ENCODE peak calls at places on chromosomes 5 and 9, in seven cellular contexts. One of them, this sample, is unnamed.

GRCh38 chr9:125904155-125904841 is 157.1 kb downstream of the PBX3 start:
- DNase-seq in lung: no peak
- DNase-seq in adrenal gland: no peak
- DNase-seq in psoas muscle: no peak
- DNase-seq in hepatocyte: no peak
- DNase-seq in cardiac muscle cell: no peak
- DNase-seq in keratinocyte: no peak
- DNase-seq in this sample: no peak

GRCh38 chr9:108290839-108291585 is 564.8 kb downstream of the ACTL7B start:
- DNase-seq in cardiac muscle cell: no peak
- DNase-seq in adrenal gland: no peak
- DNase-seq in psoas muscle: no peak
- DNase-seq in keratinocyte: no peak
- DNase-seq in hepatocyte: no peak
- DNase-seq in lung: no peak
- DNase-seq in this sample: no peak

GRCh38 chr5:34503379-34504346 is 152.5 kb upstream of the RAI14 start:
- DNase-seq in hepatocyte: no peak
- DNase-seq in keratinocyte: no peak
- DNase-seq in psoas muscle: no peak
- DNase-seq in adrenal gland: peak; percentile 20
- DNase-seq in lung: no peak
- DNase-seq in cardiac muscle cell: no peak
- DNase-seq in this sample: no peak

GRCh38 chr9:88791105-88791805 is 200.0 kb upstream of the S1PR3 start:
- DNase-seq in keratinocyte: no peak
- DNase-seq in psoas muscle: no peak
- DNase-seq in adrenal gland: no peak
- DNase-seq in cardiac muscle cell: peak; percentile 90
- DNase-seq in lung: no peak
- DNase-seq in hepatocyte: no peak
- DNase-seq in this sample: no peak

GRCh38 chr9:114034176-114034575 is 43.9 kb downstream of the AMBP start:
- DNase-seq in cardiac muscle cell: no peak
- DNase-seq in psoas muscle: no peak
- DNase-seq in adrenal gland: no peak
- DNase-seq in lung: peak; percentile 26
- DNase-seq in hepatocyte: no peak
- DNase-seq in keratinocyte: no peak
- DNase-seq in this sample: no peak

GRCh38 chr5:156367602-156368001 is 40.6 kb downstream of the SGCD start:
- DNase-seq in adrenal gland: peak; percentile 70
- DNase-seq in cardiac muscle cell: peak; percentile 78
- DNase-seq in psoas muscle: peak; percentile 45
- DNase-seq in hepatocyte: no peak
- DNase-seq in keratinocyte: no peak
- DNase-seq in lung: no peak
- DNase-seq in this sample: no peak

GRCh38 chr5:42397267-42397666 is 26.0 kb upstream of the GHR start:
- DNase-seq in psoas muscle: no peak
- DNase-seq in cardiac muscle cell: no peak
- DNase-seq in keratinocyte: no peak
- DNase-seq in adrenal gland: no peak
- DNase-seq in hepatocyte: no peak
- DNase-seq in lung: no peak
- DNase-seq in this sample: no peak

GRCh38 chr5:5244581-5244980 is 104.5 kb downstream of the ADAMTS16 start:
- DNase-seq in hepatocyte: no peak
- DNase-seq in lung: no peak
- DNase-seq in cardiac muscle cell: no peak
- DNase-seq in keratinocyte: no peak
- DNase-seq in psoas muscle: no peak
- DNase-seq in adrenal gland: no peak
- DNase-seq in this sample: no peak

GRCh38 chr9:97502222-97502983 is 937 bp downstream of the TMOD1 start:
- DNase-seq in lung: peak; percentile 28
- DNase-seq in psoas muscle: peak; percentile 51
- DNase-seq in hepatocyte: peak; percentile 23
- DNase-seq in keratinocyte: no peak
- DNase-seq in cardiac muscle cell: no peak
- DNase-seq in adrenal gland: peak; percentile 43
- DNase-seq in this sample: peak; percentile 59

GRCh38 chr5:128674837-128675446 is 136.9 kb upstream of the FBN2 start:
- DNase-seq in keratinocyte: no peak
- DNase-seq in psoas muscle: peak; percentile 14
- DNase-seq in cardiac muscle cell: peak; percentile 68
- DNase-seq in adrenal gland: peak; percentile 51
- DNase-seq in hepatocyte: peak; percentile 55
- DNase-seq in lung: no peak
- DNase-seq in this sample: peak; percentile 59

GRCh38 chr9:78437721-78438610 is 141.0 kb downstream of the PSAT1 start:
- DNase-seq in adrenal gland: no peak
- DNase-seq in cardiac muscle cell: no peak
- DNase-seq in hepatocyte: no peak
- DNase-seq in lung: no peak
- DNase-seq in keratinocyte: no peak
- DNase-seq in psoas muscle: no peak
- DNase-seq in this sample: no peak

GRCh38 chr5:109455598-109456096 is 45.9 kb upstream of the PJA2 start:
- DNase-seq in lung: peak; percentile 61
- DNase-seq in cardiac muscle cell: peak; percentile 98
- DNase-seq in hepatocyte: peak; percentile 83
- DNase-seq in keratinocyte: peak; percentile 92
- DNase-seq in adrenal gland: peak; percentile 44
- DNase-seq in psoas muscle: peak; percentile 15
- DNase-seq in this sample: no peak

GRCh38 chr5:35990941-35991592 is at the start of gene UGT3A1:
- DNase-seq in hepatocyte: peak; percentile 22
- DNase-seq in lung: no peak
- DNase-seq in cardiac muscle cell: no peak
- DNase-seq in keratinocyte: no peak
- DNase-seq in psoas muscle: no peak
- DNase-seq in adrenal gland: no peak
- DNase-seq in this sample: no peak

GRCh38 chr5:153147891-153148623 is 342.4 kb upstream of the GRIA1 start:
- DNase-seq in adrenal gland: no peak
- DNase-seq in lung: no peak
- DNase-seq in cardiac muscle cell: peak; percentile 76
- DNase-seq in keratinocyte: no peak
- DNase-seq in psoas muscle: no peak
- DNase-seq in hepatocyte: peak; percentile 79
- DNase-seq in this sample: no peak

GRCh38 chr9:111621895-111622480 is 9.1 kb upstream of the DNAJC25 start:
- DNase-seq in lung: no peak
- DNase-seq in cardiac muscle cell: peak; percentile 69
- DNase-seq in keratinocyte: no peak
- DNase-seq in psoas muscle: no peak
- DNase-seq in adrenal gland: peak; percentile 54
- DNase-seq in hepatocyte: peak; percentile 46
- DNase-seq in this sample: peak; percentile 52

GRCh38 chr5:143635146-143635752 is 176.7 kb upstream of the HMHB1 start:
- DNase-seq in keratinocyte: no peak
- DNase-seq in hepatocyte: peak; percentile 55
- DNase-seq in psoas muscle: no peak
- DNase-seq in cardiac muscle cell: peak; percentile 60
- DNase-seq in adrenal gland: no peak
- DNase-seq in lung: peak; percentile 41
- DNase-seq in this sample: no peak

GRCh38 chr5:68251804-68252648 is 36.5 kb downstream of the PIK3R1 start:
- DNase-seq in adrenal gland: no peak
- DNase-seq in hepatocyte: peak; percentile 32
- DNase-seq in keratinocyte: no peak
- DNase-seq in cardiac muscle cell: peak; percentile 86
- DNase-seq in psoas muscle: peak; percentile 50
- DNase-seq in lung: no peak
- DNase-seq in this sample: no peak

GRCh38 chr5:655406-655805 is 37.7 kb downstream of the TPPP start:
- DNase-seq in adrenal gland: no peak
- DNase-seq in lung: no peak
- DNase-seq in hepatocyte: no peak
- DNase-seq in keratinocyte: no peak
- DNase-seq in psoas muscle: no peak
- DNase-seq in cardiac muscle cell: no peak
- DNase-seq in this sample: no peak
- H3K36me3 ChIP-seq in adrenal gland: no peaks in the 10 kb centered on the region
- H3K36me3 ChIP-seq in lung: peaks cover 22% of the 10 kb centered on the region
- H3K36me3 ChIP-seq in hepatocyte: no peaks in the 10 kb centered on the region
- H3K36me3 ChIP-seq in keratinocyte: peaks cover 15% of the 10 kb centered on the region
- H3K36me3 ChIP-seq in psoas muscle: peaks cover 6% of the 10 kb centered on the region
- H3K36me3 ChIP-seq in cardiac muscle cell: peaks cover 8% of the 10 kb centered on the region
- H3K36me3 ChIP-seq in this sample: peaks cover 46% of the 10 kb centered on the region

GRCh38 chr9:91951944-91952520 is 2.0 kb upstream of the ROR2 start:
- DNase-seq in lung: no peak
- DNase-seq in cardiac muscle cell: peak; percentile 76
- DNase-seq in hepatocyte: no peak
- DNase-seq in psoas muscle: no peak
- DNase-seq in keratinocyte: no peak
- DNase-seq in adrenal gland: peak; percentile 28
- DNase-seq in this sample: no peak

GRCh38 chr9:91949293-91949945 is 609 bp downstream of the ROR2 start:
- DNase-seq in cardiac muscle cell: peak; percentile 39
- DNase-seq in psoas muscle: no peak
- DNase-seq in keratinocyte: no peak
- DNase-seq in lung: no peak
- DNase-seq in hepatocyte: peak; percentile 57
- DNase-seq in adrenal gland: peak; percentile 27
- DNase-seq in this sample: peak; percentile 65

GRCh38 chr9:91948061-91948422 is 2.0 kb downstream of the ROR2 start:
- DNase-seq in psoas muscle: no peak
- DNase-seq in lung: no peak
- DNase-seq in adrenal gland: no peak
- DNase-seq in keratinocyte: no peak
- DNase-seq in cardiac muscle cell: peak; percentile 79
- DNase-seq in hepatocyte: peak; percentile 35
- DNase-seq in this sample: peak; percentile 37

GRCh38 chr9:91948423-91949292 is 1.4 kb downstream of the ROR2 start:
- DNase-seq in psoas muscle: peak; percentile 31
- DNase-seq in keratinocyte: no peak
- DNase-seq in lung: peak; percentile 35
- DNase-seq in cardiac muscle cell: peak; percentile 80
- DNase-seq in adrenal gland: peak; percentile 75
- DNase-seq in hepatocyte: peak; percentile 88
- DNase-seq in this sample: peak; percentile 77

DNA sequence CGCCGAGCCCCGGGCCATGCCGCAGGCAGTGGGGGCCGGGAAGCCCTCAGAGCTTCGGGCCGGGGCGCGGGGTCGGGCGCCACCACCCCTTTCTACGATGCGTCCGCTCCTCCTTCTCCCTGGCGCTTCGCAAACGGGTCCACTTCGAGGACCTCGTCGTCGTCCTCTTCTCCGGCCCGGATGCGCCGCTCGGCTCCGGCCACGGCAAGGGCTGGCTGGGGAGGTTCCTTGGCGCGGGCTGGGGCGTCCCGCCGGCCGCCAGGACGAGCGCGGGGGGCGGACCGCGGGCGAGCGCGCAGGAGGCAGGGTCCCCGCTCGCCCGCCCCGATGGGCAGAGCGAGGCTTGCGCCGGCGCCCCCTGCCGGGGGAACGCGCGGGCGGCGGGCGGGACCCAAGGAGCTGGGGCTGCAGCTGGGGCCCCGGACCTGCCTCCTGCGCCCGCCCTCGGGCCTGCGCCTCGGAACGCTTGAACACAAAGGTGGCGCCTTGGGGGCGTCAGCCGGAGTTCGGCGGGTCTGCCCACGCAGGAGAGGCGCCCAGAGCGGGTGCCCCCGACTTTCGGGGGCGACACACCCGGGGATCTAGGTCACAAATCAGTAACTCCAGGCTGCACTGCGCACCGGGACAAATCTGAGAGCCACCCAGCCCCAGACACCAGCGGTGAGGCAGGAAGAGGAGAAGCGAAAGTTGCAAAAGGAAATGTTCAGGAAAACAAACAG is at the start of gene ROR2:
- DNase-seq in psoas muscle: peak; percentile 67
- DNase-seq in lung: peak; percentile 36
- DNase-seq in adrenal gland: peak; percentile 74
- DNase-seq in hepatocyte: peak; percentile 94
- DNase-seq in keratinocyte: no peak
- DNase-seq in cardiac muscle cell: peak; percentile 88
- DNase-seq in this sample: peak; percentile 90
- TF ChIP-seq CTCF in psoas muscle: peak; percentile 32
- TF ChIP-seq CTCF in lung: no peak
- TF ChIP-seq CTCF in adrenal gland: peak; percentile 23
- TF ChIP-seq CTCF in hepatocyte: peak; percentile 61
- TF ChIP-seq CTCF in keratinocyte: no peak
- TF ChIP-seq CTCF in cardiac muscle cell: peak; percentile 46
- TF ChIP-seq CTCF in this sample: peak; percentile 44

GRCh38 chr9:131589993-131590392 is 44.7 kb downstream of the PRRT1B start:
- DNase-seq in psoas muscle: no peak
- DNase-seq in keratinocyte: no peak
- DNase-seq in lung: no peak
- DNase-seq in cardiac muscle cell: no peak
- DNase-seq in adrenal gland: no peak
- DNase-seq in hepatocyte: no peak
- DNase-seq in this sample: no peak

GRCh38 chr9:131593255-131593820 is 48.0 kb downstream of the PRRT1B start:
- DNase-seq in keratinocyte: no peak
- DNase-seq in hepatocyte: no peak
- DNase-seq in lung: no peak
- DNase-seq in psoas muscle: no peak
- DNase-seq in cardiac muscle cell: peak; percentile 18
- DNase-seq in adrenal gland: no peak
- DNase-seq in this sample: no peak

GRCh38 chr9:131590907-131591844 is 45.9 kb downstream of the PRRT1B start:
- DNase-seq in psoas muscle: peak; percentile 81
- DNase-seq in hepatocyte: peak; percentile 89
- DNase-seq in lung: peak; percentile 80
- DNase-seq in adrenal gland: peak; percentile 82
- DNase-seq in keratinocyte: peak; percentile 19
- DNase-seq in cardiac muscle cell: peak; percentile 83
- DNase-seq in this sample: peak; percentile 90

GRCh38 chr9:131590449-131590848 is 45.1 kb downstream of the PRRT1B start:
- DNase-seq in hepatocyte: no peak
- DNase-seq in psoas muscle: no peak
- DNase-seq in keratinocyte: no peak
- DNase-seq in adrenal gland: no peak
- DNase-seq in cardiac muscle cell: no peak
- DNase-seq in lung: no peak
- DNase-seq in this sample: no peak

DNA sequence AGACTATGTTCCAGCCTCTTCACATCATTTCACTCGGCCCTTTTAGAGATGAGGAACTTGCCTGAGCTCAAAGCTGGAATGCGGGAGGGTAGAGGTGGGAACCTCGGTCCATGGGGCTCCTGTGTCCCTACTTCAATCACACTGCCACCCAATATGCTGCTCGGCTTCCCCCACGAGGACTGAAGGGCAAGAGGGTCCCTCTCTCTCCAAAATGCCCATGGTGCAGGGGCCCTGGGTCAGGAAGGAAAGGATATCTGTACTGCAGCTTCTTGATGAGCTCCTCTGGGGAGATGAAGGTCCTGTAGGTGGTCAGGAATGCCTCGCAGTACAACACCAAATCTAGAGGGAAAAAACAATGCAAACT is 46.5 kb downstream of the PRRT1B start:
- DNase-seq in lung: no peak
- DNase-seq in cardiac muscle cell: no peak
- DNase-seq in keratinocyte: no peak
- DNase-seq in psoas muscle: no peak
- DNase-seq in hepatocyte: no peak
- DNase-seq in adrenal gland: no peak
- DNase-seq in this sample: no peak
- H3K36me3 ChIP-seq in lung: peaks cover 75% of the 10 kb centered on the region
- H3K36me3 ChIP-seq in cardiac muscle cell: no peaks in the 10 kb centered on the region
- H3K36me3 ChIP-seq in keratinocyte: peaks cover 22% of the 10 kb centered on the region
- H3K36me3 ChIP-seq in psoas muscle: peaks cover 77% of the 10 kb centered on the region
- H3K36me3 ChIP-seq in hepatocyte: no peaks in the 10 kb centered on the region
- H3K36me3 ChIP-seq in adrenal gland: peaks cover 58% of the 10 kb centered on the region
- H3K36me3 ChIP-seq in this sample: no peaks in the 10 kb centered on the region

GRCh38 chr5:104139840-104140239 is 577.3 kb upstream of the NUDT12 start:
- DNase-seq in psoas muscle: no peak
- DNase-seq in keratinocyte: no peak
- DNase-seq in cardiac muscle cell: no peak
- DNase-seq in adrenal gland: no peak
- DNase-seq in hepatocyte: no peak
- DNase-seq in lung: no peak
- DNase-seq in this sample: no peak
- TF ChIP-seq CTCF in psoas muscle: no peak
- TF ChIP-seq CTCF in keratinocyte: no peak
- TF ChIP-seq CTCF in cardiac muscle cell: no peak
- TF ChIP-seq CTCF in adrenal gland: no peak
- TF ChIP-seq CTCF in hepatocyte: no peak
- TF ChIP-seq CTCF in lung: no peak
- TF ChIP-seq CTCF in this sample: no peak